ENCODE peak calls at places on chromosomes 13 and 19, in four cellular contexts. One of them, this sample, is unnamed.

GRCh38 chr19:19434483-19435045 is 29.1 kb downstream of the GATAD2A start:
- DNase-seq in progenitor cell of endocrine pancreas: no peak
- DNase-seq in stimulated activated CD4-positive, alpha-beta T cell treated with anti-CD3 and anti-CD28 coated beads, Interleukin-12 subunit alpha, Interleukin-12 subunit beta, amount 100 ng/mL, for 48 hours: no peak
- DNase-seq in T-helper 17 cell: no peak
- DNase-seq in this sample: no peak

GRCh38 chr13:77752512-77753069 is 55.1 kb downstream of the SLAIN1 start:
- DNase-seq in progenitor cell of endocrine pancreas: no peak
- DNase-seq in stimulated activated CD4-positive, alpha-beta T cell treated with anti-CD3 and anti-CD28 coated beads, Interleukin-12 subunit alpha, Interleukin-12 subunit beta, amount 100 ng/mL, for 48 hours: no peak
- DNase-seq in T-helper 17 cell: no peak
- DNase-seq in this sample: no peak

GRCh38 chr13:42333613-42334328 is 61.8 kb downstream of the AKAP11 start:
- DNase-seq in progenitor cell of endocrine pancreas: no peak
- DNase-seq in stimulated activated CD4-positive, alpha-beta T cell treated with anti-CD3 and anti-CD28 coated beads, Interleukin-12 subunit alpha, Interleukin-12 subunit beta, amount 100 ng/mL, for 48 hours: no peak
- DNase-seq in T-helper 17 cell: no peak
- DNase-seq in this sample: no peak

GRCh38 chr13:48961379-48961778 is 14.3 kb upstream of the FNDC3A start:
- DNase-seq in progenitor cell of endocrine pancreas: no peak
- DNase-seq in stimulated activated CD4-positive, alpha-beta T cell treated with anti-CD3 and anti-CD28 coated beads, Interleukin-12 subunit alpha, Interleukin-12 subunit beta, amount 100 ng/mL, for 48 hours: no peak
- DNase-seq in T-helper 17 cell: no peak
- DNase-seq in this sample: no peak

GRCh38 chr19:19096641-19097627 is 33.1 kb downstream of the SLC25A42 start:
- DNase-seq in progenitor cell of endocrine pancreas: no peak
- DNase-seq in stimulated activated CD4-positive, alpha-beta T cell treated with anti-CD3 and anti-CD28 coated beads, Interleukin-12 subunit alpha, Interleukin-12 subunit beta, amount 100 ng/mL, for 48 hours: no peak
- DNase-seq in T-helper 17 cell: no peak
- DNase-seq in this sample: no peak

GRCh38 chr13:73658639-73659038 is 475.6 kb downstream of the KLF12 start:
- DNase-seq in progenitor cell of endocrine pancreas: no peak
- DNase-seq in stimulated activated CD4-positive, alpha-beta T cell treated with anti-CD3 and anti-CD28 coated beads, Interleukin-12 subunit alpha, Interleukin-12 subunit beta, amount 100 ng/mL, for 48 hours: no peak
- DNase-seq in T-helper 17 cell: no peak
- DNase-seq in this sample: no peak

GRCh38 chr13:29159871-29160270 is 339.7 kb downstream of the MTUS2 start:
- DNase-seq in progenitor cell of endocrine pancreas: no peak
- DNase-seq in stimulated activated CD4-positive, alpha-beta T cell treated with anti-CD3 and anti-CD28 coated beads, Interleukin-12 subunit alpha, Interleukin-12 subunit beta, amount 100 ng/mL, for 48 hours: no peak
- DNase-seq in T-helper 17 cell: no peak
- DNase-seq in this sample: no peak

GRCh38 chr19:38915329-38916321 is 3.6 kb upstream of the CCER2 start:
- DNase-seq in progenitor cell of endocrine pancreas: no peak
- DNase-seq in stimulated activated CD4-positive, alpha-beta T cell treated with anti-CD3 and anti-CD28 coated beads, Interleukin-12 subunit alpha, Interleukin-12 subunit beta, amount 100 ng/mL, for 48 hours: no peak
- DNase-seq in T-helper 17 cell: no peak
- DNase-seq in this sample: no peak

GRCh38 chr19:18776736-18777135 is 14.4 kb downstream of the COMP start:
- DNase-seq in progenitor cell of endocrine pancreas: no peak
- DNase-seq in stimulated activated CD4-positive, alpha-beta T cell treated with anti-CD3 and anti-CD28 coated beads, Interleukin-12 subunit alpha, Interleukin-12 subunit beta, amount 100 ng/mL, for 48 hours: no peak
- DNase-seq in T-helper 17 cell: no peak
- DNase-seq in this sample: no peak

GRCh38 chr19:33194884-33195710 is 967 bp downstream of the LRP3 start:
- DNase-seq in progenitor cell of endocrine pancreas: no peak
- DNase-seq in stimulated activated CD4-positive, alpha-beta T cell treated with anti-CD3 and anti-CD28 coated beads, Interleukin-12 subunit alpha, Interleukin-12 subunit beta, amount 100 ng/mL, for 48 hours: no peak
- DNase-seq in T-helper 17 cell: no peak
- DNase-seq in this sample: no peak

GRCh38 chr19:12913011-12913561 is 6.0 kb downstream of the SYCE2 start:
- DNase-seq in progenitor cell of endocrine pancreas: no peak
- DNase-seq in stimulated activated CD4-positive, alpha-beta T cell treated with anti-CD3 and anti-CD28 coated beads, Interleukin-12 subunit alpha, Interleukin-12 subunit beta, amount 100 ng/mL, for 48 hours: no peak
- DNase-seq in T-helper 17 cell: no peak
- DNase-seq in this sample: no peak

GRCh38 chr13:81058916-81059290 is 718.0 kb upstream of the SPRY2 start:
- DNase-seq in progenitor cell of endocrine pancreas: no peak
- DNase-seq in stimulated activated CD4-positive, alpha-beta T cell treated with anti-CD3 and anti-CD28 coated beads, Interleukin-12 subunit alpha, Interleukin-12 subunit beta, amount 100 ng/mL, for 48 hours: no peak
- DNase-seq in T-helper 17 cell: no peak
- DNase-seq in this sample: no peak

GRCh38 chr19:9939301-9939913 is 3.1 kb upstream of the OLFM2 start:
- DNase-seq in progenitor cell of endocrine pancreas: no peak
- DNase-seq in stimulated activated CD4-positive, alpha-beta T cell treated with anti-CD3 and anti-CD28 coated beads, Interleukin-12 subunit alpha, Interleukin-12 subunit beta, amount 100 ng/mL, for 48 hours: no peak
- DNase-seq in T-helper 17 cell: no peak
- DNase-seq in this sample: no peak

GRCh38 chr19:45973564-45974338 is at the start of gene NOVA2:
- DNase-seq in progenitor cell of endocrine pancreas: peak; percentile 41
- DNase-seq in stimulated activated CD4-positive, alpha-beta T cell treated with anti-CD3 and anti-CD28 coated beads, Interleukin-12 subunit alpha, Interleukin-12 subunit beta, amount 100 ng/mL, for 48 hours: peak; percentile 38
- DNase-seq in T-helper 17 cell: no peak
- DNase-seq in this sample: no peak

GRCh38 chr13:30802953-30803478 is 67.7 kb downstream of the ALOX5AP start:
- DNase-seq in progenitor cell of endocrine pancreas: peak; percentile 67
- DNase-seq in stimulated activated CD4-positive, alpha-beta T cell treated with anti-CD3 and anti-CD28 coated beads, Interleukin-12 subunit alpha, Interleukin-12 subunit beta, amount 100 ng/mL, for 48 hours: peak; percentile 81
- DNase-seq in T-helper 17 cell: peak; percentile 69
- DNase-seq in this sample: peak; percentile 63

GRCh38 chr13:95902736-95903135 is 150.5 kb downstream of the UGGT2 start:
- DNase-seq in progenitor cell of endocrine pancreas: no peak
- DNase-seq in stimulated activated CD4-positive, alpha-beta T cell treated with anti-CD3 and anti-CD28 coated beads, Interleukin-12 subunit alpha, Interleukin-12 subunit beta, amount 100 ng/mL, for 48 hours: no peak
- DNase-seq in T-helper 17 cell: no peak
- DNase-seq in this sample: no peak

GRCh38 chr19:2611483-2612464 is 90.7 kb downstream of the GNG7 start:
- DNase-seq in progenitor cell of endocrine pancreas: no peak
- DNase-seq in stimulated activated CD4-positive, alpha-beta T cell treated with anti-CD3 and anti-CD28 coated beads, Interleukin-12 subunit alpha, Interleukin-12 subunit beta, amount 100 ng/mL, for 48 hours: no peak
- DNase-seq in T-helper 17 cell: no peak
- DNase-seq in this sample: no peak

GRCh38 chr13:110562696-110563462 is 1.4 kb upstream of the RAB20 start:
- DNase-seq in progenitor cell of endocrine pancreas: no peak
- DNase-seq in stimulated activated CD4-positive, alpha-beta T cell treated with anti-CD3 and anti-CD28 coated beads, Interleukin-12 subunit alpha, Interleukin-12 subunit beta, amount 100 ng/mL, for 48 hours: no peak
- DNase-seq in T-helper 17 cell: no peak
- DNase-seq in this sample: no peak

GRCh38 chr13:81381560-81381959 is 1040.6 kb upstream of the SPRY2 start:
- DNase-seq in progenitor cell of endocrine pancreas: no peak
- DNase-seq in stimulated activated CD4-positive, alpha-beta T cell treated with anti-CD3 and anti-CD28 coated beads, Interleukin-12 subunit alpha, Interleukin-12 subunit beta, amount 100 ng/mL, for 48 hours: no peak
- DNase-seq in T-helper 17 cell: no peak
- DNase-seq in this sample: no peak